ENCODE peak calls at places on chromosomes 16 and 17, in five cellular contexts. G is stimulated activated CD4-positive, alpha-beta T cell treated with anti-CD3 and anti-CD28 coated beads, Interleukin-12 subunit alpha, Interleukin-12 subunit beta, amount 100 ng/mL, for 4 hours; F is endothelial cell; J is heart left ventricle; Q is NCI-H1105. W is an unnamed sample.

GRCh38 chr16:53052519-53053501 is at the start of gene CHD9NB:
- DNase-seq in G (no peak), F (no peak), J (peak), Q (peak), W (peak)

GRCh38 chr17:57597101-57597500 is 148.0 kb downstream of the CCDC182 start:
- DNase-seq in G (no peak), F (no peak), J (no peak), Q (no peak), W (no peak)

GRCh38 chr17:69246726-69247375 is 18.2 kb upstream of the ABCA10 start:
- DNase-seq in G (no peak), F (no peak), J (no peak), Q (peak), W (no peak)

GRCh38 chr17:61500287-61500686 is 48.1 kb downstream of the TBX4 start:
- DNase-seq in G (no peak), F (no peak), J (no peak), Q (no peak), W (no peak)

GRCh38 chr16:67151431-67152097 is 766 bp upstream of the B3GNT9 start:
- DNase-seq in G (no peak), F (no peak), J (no peak), Q (no peak), W (no peak)

GRCh38 chr17:48547839-48548686 is 3.2 kb upstream of the HOXB2 start:
- DNase-seq in G (no peak), F (no peak), J (no peak), Q (peak), W (peak)

GRCh38 chr16:68790130-68790761 is 53.1 kb upstream of the TANGO6 start:
- DNase-seq in G (no peak), F (no peak), J (no peak), Q (no peak), W (peak)

GRCh38 chr17:67258836-67259468 is 14.0 kb upstream of the HELZ start:
- DNase-seq in G (no peak), F (no peak), J (no peak), Q (no peak), W (no peak)

GRCh38 chr17:78345791-78346494 is 13.9 kb downstream of the SOCS3 start:
- DNase-seq in G (no peak), F (no peak), J (no peak), Q (no peak), W (no peak)